ENCODE peak calls at places on chromosome 10, in eight cellular contexts. One of them, this sample, is unnamed.

GRCh38 chr10:43824934-43825333 is 176.3 kb upstream of the ZNF32 start:
- DNase-seq in cortex of kidney: no peak
- DNase-seq in C1 segment of cervical spinal cord: no peak
- DNase-seq in activated T-helper 1 cell treated with anti-CD3 and anti-CD28 coated beads, Interleukin-2, amount 50 U/mL, for 16 hours: no peak
- DNase-seq in substantia nigra: no peak
- DNase-seq in cardiac fibroblast: peak; percentile 94
- DNase-seq in neural crest cell: no peak
- DNase-seq in GM13976: no peak
- DNase-seq in this sample: no peak

GRCh38 chr10:29276251-29276850 is 12.5 kb upstream of the LYZL1 start:
- DNase-seq in cortex of kidney: no peak
- DNase-seq in neural crest cell: no peak
- DNase-seq in activated T-helper 1 cell treated with anti-CD3 and anti-CD28 coated beads, Interleukin-2, amount 50 U/mL, for 16 hours: no peak
- DNase-seq in substantia nigra: no peak
- DNase-seq in cardiac fibroblast: no peak
- DNase-seq in GM13976: no peak
- DNase-seq in C1 segment of cervical spinal cord: no peak
- DNase-seq in this sample: no peak

GRCh38 chr10:104767745-104768144 is 126.7 kb downstream of the SORCS3 start:
- DNase-seq in neural crest cell: no peak
- DNase-seq in GM13976: no peak
- DNase-seq in C1 segment of cervical spinal cord: no peak
- DNase-seq in cortex of kidney: no peak
- DNase-seq in substantia nigra: no peak
- DNase-seq in activated T-helper 1 cell treated with anti-CD3 and anti-CD28 coated beads, Interleukin-2, amount 50 U/mL, for 16 hours: no peak
- DNase-seq in cardiac fibroblast: no peak
- DNase-seq in this sample: no peak

GRCh38 chr10:17669185-17669872 is 25.4 kb downstream of the STAM start:
- DNase-seq in C1 segment of cervical spinal cord: no peak
- DNase-seq in substantia nigra: no peak
- DNase-seq in activated T-helper 1 cell treated with anti-CD3 and anti-CD28 coated beads, Interleukin-2, amount 50 U/mL, for 16 hours: no peak
- DNase-seq in cortex of kidney: no peak
- DNase-seq in GM13976: peak; percentile 26
- DNase-seq in cardiac fibroblast: no peak
- DNase-seq in neural crest cell: no peak
- DNase-seq in this sample: no peak

GRCh38 chr10:4061441-4061951 is 276.5 kb upstream of the KLF6 start:
- DNase-seq in substantia nigra: no peak
- DNase-seq in GM13976: no peak
- DNase-seq in cardiac fibroblast: no peak
- DNase-seq in neural crest cell: no peak
- DNase-seq in C1 segment of cervical spinal cord: no peak
- DNase-seq in activated T-helper 1 cell treated with anti-CD3 and anti-CD28 coated beads, Interleukin-2, amount 50 U/mL, for 16 hours: no peak
- DNase-seq in cortex of kidney: no peak
- DNase-seq in this sample: no peak

GRCh38 chr10:47279276-47279675 is 20.7 kb upstream of the GDF10 start:
- DNase-seq in substantia nigra: no peak
- DNase-seq in cortex of kidney: no peak
- DNase-seq in C1 segment of cervical spinal cord: no peak
- DNase-seq in activated T-helper 1 cell treated with anti-CD3 and anti-CD28 coated beads, Interleukin-2, amount 50 U/mL, for 16 hours: no peak
- DNase-seq in cardiac fibroblast: no peak
- DNase-seq in GM13976: no peak
- DNase-seq in neural crest cell: no peak
- DNase-seq in this sample: no peak

GRCh38 chr10:8758029-8758428 is 703.5 kb downstream of the GATA3 start:
- DNase-seq in C1 segment of cervical spinal cord: no peak
- DNase-seq in neural crest cell: no peak
- DNase-seq in substantia nigra: no peak
- DNase-seq in cortex of kidney: no peak
- DNase-seq in GM13976: no peak
- DNase-seq in activated T-helper 1 cell treated with anti-CD3 and anti-CD28 coated beads, Interleukin-2, amount 50 U/mL, for 16 hours: no peak
- DNase-seq in cardiac fibroblast: peak; percentile 0
- DNase-seq in this sample: no peak

GRCh38 chr10:24008164-24009066 is 200.5 kb upstream of the KIAA1217 start:
- DNase-seq in substantia nigra: no peak
- DNase-seq in activated T-helper 1 cell treated with anti-CD3 and anti-CD28 coated beads, Interleukin-2, amount 50 U/mL, for 16 hours: no peak
- DNase-seq in neural crest cell: no peak
- DNase-seq in cortex of kidney: no peak
- DNase-seq in C1 segment of cervical spinal cord: no peak
- DNase-seq in GM13976: no peak
- DNase-seq in cardiac fibroblast: peak; percentile 19
- DNase-seq in this sample: peak; percentile 15

GRCh38 chr10:83617692-83618325 is 521.5 kb upstream of the GHITM start:
- DNase-seq in C1 segment of cervical spinal cord: no peak
- DNase-seq in neural crest cell: no peak
- DNase-seq in activated T-helper 1 cell treated with anti-CD3 and anti-CD28 coated beads, Interleukin-2, amount 50 U/mL, for 16 hours: no peak
- DNase-seq in substantia nigra: no peak
- DNase-seq in cortex of kidney: no peak
- DNase-seq in GM13976: no peak
- DNase-seq in cardiac fibroblast: no peak
- DNase-seq in this sample: no peak

GRCh38 chr10:124867304-124867703 is 65.7 kb downstream of the ABRAXAS2 start:
- DNase-seq in neural crest cell: no peak
- DNase-seq in GM13976: no peak
- DNase-seq in C1 segment of cervical spinal cord: no peak
- DNase-seq in cortex of kidney: no peak
- DNase-seq in cardiac fibroblast: no peak
- DNase-seq in substantia nigra: no peak
- DNase-seq in activated T-helper 1 cell treated with anti-CD3 and anti-CD28 coated beads, Interleukin-2, amount 50 U/mL, for 16 hours: no peak
- DNase-seq in this sample: no peak

GRCh38 chr10:128431506-128431905 is 305.3 kb upstream of the MKI67 start:
- DNase-seq in cardiac fibroblast: no peak
- DNase-seq in activated T-helper 1 cell treated with anti-CD3 and anti-CD28 coated beads, Interleukin-2, amount 50 U/mL, for 16 hours: no peak
- DNase-seq in cortex of kidney: no peak
- DNase-seq in substantia nigra: no peak
- DNase-seq in GM13976: no peak
- DNase-seq in neural crest cell: no peak
- DNase-seq in C1 segment of cervical spinal cord: no peak
- DNase-seq in this sample: no peak

GRCh38 chr10:100745882-100746412 is 565 bp downstream of the PAX2 start:
- DNase-seq in GM13976: no peak
- DNase-seq in activated T-helper 1 cell treated with anti-CD3 and anti-CD28 coated beads, Interleukin-2, amount 50 U/mL, for 16 hours: no peak
- DNase-seq in substantia nigra: no peak
- DNase-seq in neural crest cell: no peak
- DNase-seq in C1 segment of cervical spinal cord: no peak
- DNase-seq in cortex of kidney: no peak
- DNase-seq in cardiac fibroblast: no peak
- DNase-seq in this sample: no peak

GRCh38 chr10:729213-729612 is 39.7 kb upstream of the DIP2C start:
- DNase-seq in cardiac fibroblast: no peak
- DNase-seq in cortex of kidney: no peak
- DNase-seq in substantia nigra: no peak
- DNase-seq in neural crest cell: no peak
- DNase-seq in C1 segment of cervical spinal cord: no peak
- DNase-seq in GM13976: no peak
- DNase-seq in activated T-helper 1 cell treated with anti-CD3 and anti-CD28 coated beads, Interleukin-2, amount 50 U/mL, for 16 hours: no peak
- DNase-seq in this sample: no peak

GRCh38 chr10:111486346-111486745 is 409.5 kb downstream of the ADRA2A start:
- DNase-seq in substantia nigra: no peak
- DNase-seq in neural crest cell: no peak
- DNase-seq in cardiac fibroblast: no peak
- DNase-seq in C1 segment of cervical spinal cord: no peak
- DNase-seq in cortex of kidney: no peak
- DNase-seq in activated T-helper 1 cell treated with anti-CD3 and anti-CD28 coated beads, Interleukin-2, amount 50 U/mL, for 16 hours: no peak
- DNase-seq in GM13976: no peak
- DNase-seq in this sample: no peak

GRCh38 chr10:30491204-30491603 is 57.2 kb downstream of the MAP3K8 start:
- DNase-seq in GM13976: no peak
- DNase-seq in cortex of kidney: no peak
- DNase-seq in activated T-helper 1 cell treated with anti-CD3 and anti-CD28 coated beads, Interleukin-2, amount 50 U/mL, for 16 hours: no peak
- DNase-seq in neural crest cell: no peak
- DNase-seq in substantia nigra: no peak
- DNase-seq in cardiac fibroblast: peak; percentile 81
- DNase-seq in C1 segment of cervical spinal cord: no peak
- DNase-seq in this sample: no peak

GRCh38 chr10:29344073-29344820 is 55.4 kb downstream of the LYZL1 start:
- DNase-seq in cardiac fibroblast: peak; percentile 58
- DNase-seq in neural crest cell: no peak
- DNase-seq in C1 segment of cervical spinal cord: no peak
- DNase-seq in GM13976: no peak
- DNase-seq in substantia nigra: no peak
- DNase-seq in activated T-helper 1 cell treated with anti-CD3 and anti-CD28 coated beads, Interleukin-2, amount 50 U/mL, for 16 hours: no peak
- DNase-seq in cortex of kidney: no peak
- DNase-seq in this sample: no peak

GRCh38 chr10:13373644-13374043 is 25.6 kb upstream of the SEPHS1 start:
- DNase-seq in neural crest cell: no peak
- DNase-seq in cortex of kidney: no peak
- DNase-seq in substantia nigra: no peak
- DNase-seq in C1 segment of cervical spinal cord: no peak
- DNase-seq in cardiac fibroblast: no peak
- DNase-seq in GM13976: no peak
- DNase-seq in activated T-helper 1 cell treated with anti-CD3 and anti-CD28 coated beads, Interleukin-2, amount 50 U/mL, for 16 hours: no peak
- DNase-seq in this sample: no peak

GRCh38 chr10:28938745-28939144 is 261.4 kb downstream of the BAMBI start:
- DNase-seq in cortex of kidney: no peak
- DNase-seq in cardiac fibroblast: no peak
- DNase-seq in GM13976: no peak
- DNase-seq in neural crest cell: no peak
- DNase-seq in C1 segment of cervical spinal cord: no peak
- DNase-seq in activated T-helper 1 cell treated with anti-CD3 and anti-CD28 coated beads, Interleukin-2, amount 50 U/mL, for 16 hours: no peak
- DNase-seq in substantia nigra: no peak
- DNase-seq in this sample: no peak